ENCODE peak calls at places on chromosomes 5 and 9, in four cellular contexts. Q is naive thymus-derived CD8-positive, alpha-beta T cell; P is KG1; U is sciatic nerve. W is an unnamed sample.

GRCh38 chr9:2677927-2678889 is 39.1 kb upstream of the KCNV2 start:
- DNase-seq in P (no peak), U (no peak), Q (no peak), W (no peak)

GRCh38 chr9:116944714-116945534 is 257.8 kb downstream of the TRIM32 start:
- DNase-seq in P (no peak), U (no peak), Q (no peak), W (no peak)

GRCh38 chr9:92180669-92181181 is 65.5 kb upstream of the SPTLC1 start:
- DNase-seq in P (no peak), Q (no peak), U (no peak), W (no peak)

GRCh38 chr5:56607551-56607950 is 207.8 kb upstream of the MAP3K1 start:
- DNase-seq in U (no peak), Q (no peak), P (no peak), W (no peak)

GRCh38 chr9:107336718-107337360 is 53.8 kb downstream of the RAD23B start:
- DNase-seq in U (no peak), Q (no peak), P (no peak), W (no peak)

GRCh38 chr5:31942546-31942945 is 231.6 kb downstream of the GOLPH3 start:
- DNase-seq in Q (no peak), U (no peak), P (no peak), W (no peak)

GRCh38 chr5:153863941-153864340 is 174.8 kb downstream of the FAM114A2 start:
- DNase-seq in U (no peak), Q (no peak), P (no peak), W (no peak)

GRCh38 chr5:168992687-168993086 is 308.3 kb downstream of the SLIT3 start:
- DNase-seq in U (no peak), Q (no peak), P (no peak), W (no peak)

GRCh38 chr9:102950341-102950740 is 44.8 kb upstream of the CYLC2 start:
- DNase-seq in P (no peak), Q (no peak), U (no peak), W (no peak)

W was measured in effector CD8-positive, alpha-beta T cell.